ENCODE peak calls at places on chromosomes 2 and 18, in six cellular contexts. P is lower lobe of right lung, V is hepatocyte, F is prostate gland, B is mammary epithelial cell, J is SJCRH30. R is an unnamed sample.

GRCh38 chr2:240991378-240992263 is 6.8 kb upstream of the SNED1 start:
- DNase-seq in J (peak; percentile 100), V (peak; percentile 68), P (peak; percentile 90), B (peak; percentile 86), F (peak; percentile 92), R (no peak)

GRCh38 chr2:74864728-74865722 is 31.1 kb downstream of the HK2 start:
- DNase-seq in F (no peak), J (no peak), P (peak; percentile 68), B (peak; percentile 89), V (no peak), R (no peak)

GRCh38 chr2:10256031-10256524 is 46.6 kb upstream of the HPCAL1 start:
- DNase-seq in V (no peak), J (no peak), B (no peak), P (peak; percentile 41), F (no peak), R (no peak)

GRCh38 chr18:1302861-1303260 is 398.2 kb downstream of the ADCYAP1 start:
- DNase-seq in P (no peak), J (no peak), B (no peak), F (no peak), V (no peak), R (no peak)

GRCh38 chr2:63050186-63050915 is at the start of gene OTX1:
- DNase-seq in J (peak; percentile 87), F (peak; percentile 58), B (peak; percentile 86), V (peak; percentile 69), P (peak; percentile 69), R (peak; percentile 91)

GRCh38 chr2:173690349-173690748 is 274.8 kb downstream of the SP3 start:
- DNase-seq in J (no peak), F (no peak), P (no peak), B (peak; percentile 27), V (no peak), R (no peak)

GRCh38 chr2:196170681-196171247 is 614 bp downstream of the STK17B start:
- DNase-seq in V (peak; percentile 40), B (peak; percentile 61), F (peak; percentile 23), P (peak; percentile 72), J (peak; percentile 56), R (no peak)

GRCh38 chr18:26634631-26635030 is 86.3 kb upstream of the KCTD1 start:
- DNase-seq in F (no peak), J (no peak), P (no peak), V (no peak), B (no peak), R (no peak)

GRCh38 chr2:232584238-232584637 is 33.7 kb downstream of the EIF4E2 start:
- DNase-seq in B (no peak), F (no peak), P (no peak), J (no peak), V (no peak), R (no peak)

GRCh38 chr2:86518498-86518897 is 44.7 kb downstream of the CHMP3 start:
- DNase-seq in J (peak; percentile 25), B (peak; percentile 9), V (peak; percentile 8), P (no peak), F (no peak), R (peak; percentile 27)

GRCh38 chr2:75569546-75569945 is 8.8 kb upstream of the EVA1A start:
- DNase-seq in J (no peak), P (no peak), V (no peak), B (no peak), F (no peak), R (no peak)

GRCh38 chr18:79400591-79401381 is 5.1 kb downstream of the NFATC1 start:
- DNase-seq in F (no peak), V (no peak), B (no peak), P (peak; percentile 51), J (no peak), R (no peak)

GRCh38 chr2:121346407-121346806 is 61.4 kb upstream of the TFCP2L1 start:
- DNase-seq in V (no peak), F (no peak), J (no peak), P (no peak), B (peak; percentile 44), R (no peak)

GRCh38 chr2:44526352-44526751 is 164.6 kb downstream of the CAMKMT start:
- DNase-seq in P (no peak), V (no peak), F (no peak), B (no peak), J (no peak), R (no peak)

GRCh38 chr18:1062592-1062991 is 157.9 kb downstream of the ADCYAP1 start:
- DNase-seq in P (no peak), B (no peak), V (no peak), F (no peak), J (no peak), R (no peak)

GRCh38 chr2:209314641-209315040 is 109.2 kb upstream of the MAP2 start:
- DNase-seq in P (no peak), B (no peak), J (no peak), V (no peak), F (no peak), R (no peak)

GRCh38 chr18:45951021-45951714 is 16.0 kb downstream of the EPG5 start:
- DNase-seq in F (no peak), P (peak; percentile 54), J (no peak), V (peak; percentile 22), B (peak; percentile 86), R (no peak)

GRCh38 chr18:3524706-3525105 is 74.7 kb downstream of the TGIF1 start:
- DNase-seq in B (no peak), J (peak; percentile 36), P (no peak), F (no peak), V (no peak), R (no peak)

GRCh38 chr2:39547811-39548719 is 111.0 kb upstream of the MAP4K3 start:
- DNase-seq in F (no peak), B (peak; percentile 91), J (peak; percentile 28), V (no peak), P (no peak), R (no peak)

GRCh38 chr2:47007221-47007825 is 91.7 kb upstream of the MCFD2 start:
- DNase-seq in P (no peak), V (no peak), F (no peak), J (no peak), B (no peak), R (no peak)

GRCh38 chr2:239676716-239677454 is 276.1 kb upstream of the HDAC4 start:
- DNase-seq in F (no peak), B (no peak), J (no peak), V (no peak), P (no peak), R (no peak)

GRCh38 chr2:239678666-239679296 is 278.0 kb upstream of the HDAC4 start:
- DNase-seq in B (no peak), J (no peak), P (no peak), F (no peak), V (no peak), R (no peak)

GRCh38 chr2:239677455-239678185 is 276.8 kb upstream of the HDAC4 start:
- DNase-seq in F (no peak), J (no peak), V (no peak), P (no peak), B (no peak), R (no peak)

GRCh38 chr2:239679755-239680154 is 278.9 kb upstream of the HDAC4 start:
- DNase-seq in B (no peak), P (no peak), V (no peak), J (no peak), F (no peak), R (no peak)

DNA sequence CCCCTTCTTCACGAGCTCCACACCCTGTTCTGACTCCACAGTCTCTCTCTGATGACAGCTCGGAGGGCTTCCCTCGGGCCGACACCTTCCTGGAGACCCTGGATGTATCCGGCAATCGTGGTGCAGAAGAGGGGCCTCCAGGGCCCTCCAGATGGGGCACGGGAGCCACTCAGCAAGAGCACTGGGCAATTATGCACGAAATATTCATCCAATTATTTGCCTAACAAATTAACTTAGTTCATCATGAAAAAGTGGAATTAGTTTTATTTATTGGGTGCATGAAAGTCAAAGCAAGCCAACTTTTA is 277.3 kb upstream of the HDAC4 start:
- DNase-seq in J (no peak), P (no peak), V (no peak), B (no peak), F (no peak), R (no peak)
- H3K27me3 ChIP-seq in J (peaks cover 12% of the 10 kb centered on the region), P (no peaks in the 10 kb centered on the region), V (no peaks in the 10 kb centered on the region), B (no peaks in the 10 kb centered on the region), F (no peaks in the 10 kb centered on the region), R (peaks cover 96% of the 10 kb centered on the region)

DNA sequence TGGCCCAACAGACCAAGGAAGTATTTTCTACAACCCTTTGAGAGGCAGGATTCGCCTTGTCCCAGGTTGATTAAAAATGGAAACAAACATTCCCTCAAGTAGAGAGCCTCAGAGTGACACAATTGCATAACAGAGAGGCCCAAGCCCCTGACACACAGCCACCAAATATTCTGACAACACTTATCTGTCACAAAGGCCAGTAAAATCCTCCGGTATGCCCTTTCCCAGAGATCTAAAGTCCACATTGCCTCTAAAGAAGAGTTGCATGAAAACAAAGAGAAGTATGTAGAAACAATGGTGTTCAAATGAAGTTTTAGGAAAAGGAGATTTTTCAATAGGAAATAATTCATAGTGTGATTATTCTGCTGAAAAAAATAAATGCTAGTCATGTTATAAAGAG is 32.1 kb downstream of the DSEL start:
- DNase-seq in J (no peak), B (no peak), V (no peak), F (no peak), P (no peak), R (no peak)
- H3K27me3 ChIP-seq in J (no peaks in the 10 kb centered on the region), B (no peaks in the 10 kb centered on the region), V (no peaks in the 10 kb centered on the region), F (no peaks in the 10 kb centered on the region), P (no peaks in the 10 kb centered on the region), R (no peaks in the 10 kb centered on the region)

GRCh38 chr2:99555410-99555809 is 65.6 kb upstream of the REV1 start:
- DNase-seq in P (no peak), J (no peak), B (no peak), V (no peak), F (no peak), R (no peak)

GRCh38 chr2:99554238-99554637 is 64.4 kb upstream of the REV1 start:
- DNase-seq in J (no peak), B (no peak), V (peak; percentile 45), P (no peak), F (no peak), R (peak; percentile 48)

GRCh38 chr2:99545622-99546021 is 55.8 kb upstream of the REV1 start:
- DNase-seq in J (no peak), P (no peak), B (no peak), F (no peak), V (no peak), R (no peak)

GRCh38 chr2:99552529-99552928 is 62.7 kb upstream of the REV1 start:
- DNase-seq in B (no peak), V (no peak), P (no peak), F (peak; percentile 42), J (no peak), R (no peak)

GRCh38 chr2:99550368-99550767 is 60.6 kb upstream of the REV1 start:
- DNase-seq in F (no peak), J (no peak), V (no peak), B (no peak), P (no peak), R (no peak)
- H3K27me3 ChIP-seq in F (no peaks in the 10 kb centered on the region), J (no peaks in the 10 kb centered on the region), V (peaks cover 9% of the 10 kb centered on the region), B (no peaks in the 10 kb centered on the region), P (no peaks in the 10 kb centered on the region), R (peaks cover 5% of the 10 kb centered on the region)

GRCh38 chr2:67842375-67842959 is 220.3 kb downstream of the C1D start:
- DNase-seq in J (no peak), B (no peak), P (no peak), F (no peak), V (no peak), R (no peak)

GRCh38 chr2:67844024-67844540 is 218.7 kb downstream of the C1D start:
- DNase-seq in V (no peak), F (no peak), B (no peak), P (no peak), J (no peak), R (no peak)

GRCh38 chr2:67846341-67847070 is 216.3 kb downstream of the C1D start:
- DNase-seq in P (peak; percentile 83), J (peak; percentile 69), F (peak; percentile 95), B (peak; percentile 91), V (peak; percentile 94), R (peak; percentile 68)

GRCh38 chr2:67848551-67848950 is 214.3 kb downstream of the C1D start:
- DNase-seq in F (no peak), V (no peak), P (no peak), B (no peak), J (no peak), R (no peak)

GRCh38 chr2:67845557-67846114 is 217.2 kb downstream of the C1D start:
- DNase-seq in V (peak; percentile 9), J (no peak), F (no peak), B (no peak), P (no peak), R (no peak)
- H3K27me3 ChIP-seq in V (no peaks in the 10 kb centered on the region), J (peaks cover 9% of the 10 kb centered on the region), F (no peaks in the 10 kb centered on the region), B (no peaks in the 10 kb centered on the region), P (no peaks in the 10 kb centered on the region), R (peaks cover 57% of the 10 kb centered on the region)